ENCODE peak calls at places on chromosomes 13 and 19, in five cellular contexts. V, E, K, I and R are unnamed samples. For H3K9me3, the result is how much of the 10 kb centered on the place peaks cover.

GRCh38 chr13:60583911-60584753 is 187.1 kb downstream of the TDRD3 start:
- DNase-seq in V (no peak), E (peak), K (no peak), I (peak), R (peak)

GRCh38 chr13:44853641-44854040 is 135.6 kb downstream of the NUFIP1 start:
- DNase-seq in V (no peak), E (peak), K (no peak), I (no peak), R (no peak)

GRCh38 chr13:36891752-36892151 is 28.3 kb downstream of the SMAD9 start:
- DNase-seq in V (no peak), E (no peak), K (no peak), I (no peak), R (peak)

GRCh38 chr19:13723206-13723605 is 41.1 kb upstream of the MRI1 start:
- DNase-seq in V (no peak), E (no peak), K (no peak), I (no peak), R (no peak)

GRCh38 chr19:6678690-6679109 is 8.7 kb upstream of the TNFSF14 start:
- DNase-seq in V (no peak), E (no peak), K (no peak), I (no peak), R (no peak)

GRCh38 chr13:30645629-30646028 is 27.9 kb downstream of the USPL1 start:
- DNase-seq in V (no peak), E (no peak), K (no peak), I (no peak), R (no peak)

GRCh38 chr13:113915786-113916329 is 52.0 kb upstream of the GAS6 start:
- DNase-seq in V (no peak), E (no peak), K (no peak), I (peak), R (no peak)

GRCh38 chr13:25288966-25289365 is 1.7 kb upstream of the MTMR6 start:
- DNase-seq in V (no peak), E (no peak), K (no peak), I (no peak), R (no peak)

GRCh38 chr13:98492335-98493034 is 84.4 kb downstream of the STK24 start:
- DNase-seq in V (no peak), E (no peak), K (no peak), I (no peak), R (no peak)

GRCh38 chr19:4495471-4495870 is 22.8 kb downstream of the PLIN4 start:
- DNase-seq in V (no peak), E (no peak), K (no peak), I (no peak), R (no peak)

GRCh38 chr19:46661020-46661731 is at the start of gene DACT3:
- DNase-seq in V (peak), E (peak), K (peak), I (peak), R (peak)

GRCh38 chr19:959935-960502 is 24.1 kb upstream of the WDR18 start:
- DNase-seq in V (no peak), E (no peak), K (no peak), I (no peak), R (no peak)

GRCh38 chr19:56880592-56881190 is 40.2 kb upstream of the PEG3 start:
- DNase-seq in V (no peak), E (no peak), K (no peak), I (no peak), R (no peak)

GRCh38 chr19:47698631-47699359 is 14.4 kb upstream of the EHD2 start:
- DNase-seq in V (no peak), E (no peak), K (no peak), I (no peak), R (no peak)

GRCh38 chr19:38514812-38515633 is 81.5 kb downstream of the RYR1 start:
- DNase-seq in V (peak), E (peak), K (peak), I (peak), R (peak)

GRCh38 chr13:98755116-98755515 is 2.6 kb upstream of the SLC15A1 start:
- DNase-seq in V (no peak), E (no peak), K (no peak), I (no peak), R (no peak)

GRCh38 chr19:17936379-17936778 is 3.6 kb downstream of the CCDC124 start:
- DNase-seq in V (no peak), E (no peak), K (no peak), I (no peak), R (no peak)

GRCh38 chr13:79782541-79783216 is 301.7 kb downstream of the NDFIP2 start:
- DNase-seq in V (peak), E (no peak), K (no peak), I (no peak), R (peak)

GRCh38 chr13:44368599-44369368 is 4.8 kb upstream of the SERP2 start:
- DNase-seq in V (no peak), E (peak), K (no peak), I (no peak), R (no peak)

GRCh38 chr13:53198017-53198416 is 169.4 kb downstream of the OLFM4 start:
- DNase-seq in V (no peak), E (no peak), K (no peak), I (no peak), R (no peak)

GRCh38 chr13:99665716-99666115 is 164.4 kb downstream of the TM9SF2 start:
- DNase-seq in V (no peak), E (no peak), K (no peak), I (no peak), R (no peak)

GRCh38 chr19:40718774-40719391 is 2.0 kb downstream of the ITPKC start:
- DNase-seq in V (peak), E (peak), K (peak), I (peak), R (no peak)

GRCh38 chr13:110944121-110944967 is 29.5 kb upstream of the ANKRD10 start:
- DNase-seq in V (no peak), E (peak), K (no peak), I (no peak), R (peak)

GRCh38 chr19:38904463-38905185 is 4.9 kb downstream of the NFKBIB start:
- DNase-seq in V (no peak), E (no peak), K (no peak), I (no peak), R (no peak)

GRCh38 chr19:29596885-29597525 is 9.1 kb upstream of the POP4 start:
- DNase-seq in V (no peak), E (no peak), K (no peak), I (no peak), R (peak)

GRCh38 chr19:401836-402535 is 7.0 kb downstream of the C2CD4C start:
- DNase-seq in V (no peak), E (no peak), K (no peak), I (no peak), R (no peak)

GRCh38 chr13:42458193-42458592 is 115.8 kb upstream of the TNFSF11 start:
- DNase-seq in V (no peak), E (no peak), K (no peak), I (no peak), R (no peak)

GRCh38 chr19:32594021-32594420 is 13.0 kb downstream of the PDCD5 start:
- DNase-seq in V (no peak), E (no peak), K (no peak), I (no peak), R (no peak)

GRCh38 chr19:10288662-10289166 is 1.0 kb upstream of the ICAM5 start:
- DNase-seq in V (no peak), E (peak), K (no peak), I (no peak), R (no peak)

GRCh38 chr19:45293682-45294081 is 29.0 kb downstream of the CKM start:
- DNase-seq in V (no peak), E (no peak), K (no peak), I (no peak), R (no peak)

GRCh38 chr19:6521718-6522646 is 8.8 kb upstream of the TNFSF9 start:
- DNase-seq in V (no peak), E (peak), K (peak), I (no peak), R (no peak)

GRCh38 chr19:33905473-33905936 is 108.8 kb downstream of the KCTD15 start:
- DNase-seq in V (peak), E (peak), K (no peak), I (no peak), R (no peak)

GRCh38 chr13:75447493-75447892 is 34.5 kb downstream of the TBC1D4 start:
- DNase-seq in V (no peak), E (no peak), K (no peak), I (no peak), R (no peak)

GRCh38 chr13:91618315-91618714 is 219.9 kb downstream of the GPC5 start:
- DNase-seq in V (no peak), E (no peak), K (no peak), I (no peak), R (no peak)

GRCh38 chr13:37070956-37071355 is 11.5 kb upstream of the SUPT20H start:
- DNase-seq in V (no peak), E (no peak), K (no peak), I (no peak), R (no peak)

GRCh38 chr19:5923356-5923755 is 9.3 kb downstream of the CAPS start:
- DNase-seq in V (no peak), E (no peak), K (no peak), I (no peak), R (no peak)

GRCh38 chr19:16268676-16269319 is 55.8 kb upstream of the KLF2 start:
- DNase-seq in V (no peak), E (no peak), K (no peak), I (no peak), R (no peak)

GRCh38 chr19:31436121-31436776 is 87.0 kb upstream of the TSHZ3 start:
- DNase-seq in V (no peak), E (no peak), K (no peak), I (no peak), R (no peak)

GRCh38 chr13:95133498-95133897 is 167.8 kb downstream of the ABCC4 start:
- DNase-seq in V (no peak), E (no peak), K (no peak), I (no peak), R (no peak)
- TF ChIP-seq CTCF in V (no peak), E (no peak), K (no peak), I (no peak), R (no peak)

GRCh38 chr19:12047868-12048267 is 4.9 kb downstream of the ZNF878 start:
- DNase-seq in V (no peak), E (no peak), K (no peak), I (no peak), R (no peak)
- H3K9me3 ChIP-seq in V (under half), E (under half), K (under half), I (under half), R (under half)

GRCh38 chr13:24151864-24152263 is 8.7 kb upstream of the SPATA13 start:
- DNase-seq in V (no peak), E (no peak), K (no peak), I (no peak), R (no peak)
- H3K27ac ChIP-seq in V (no peak), E (no peak), K (no peak), I (no peak), R (no peak)

GRCh38 chr19:42219812-42220750 is at the start of gene ZNF526:
- DNase-seq in V (peak), E (peak), K (peak), I (peak), R (peak)
- TF ChIP-seq CTCF in V (no peak), E (no peak), K (no peak), I (peak), R (no peak)

GRCh38 chr19:27635401-27635800 is 1577.5 kb downstream of the UQCRFS1 start:
- DNase-seq in V (no peak), E (no peak), K (no peak), I (no peak), R (no peak)
- H3K9me3 ChIP-seq in V (under half), E (under half), K (under half), I (under half), R (under half)

GRCh38 chr13:46101488-46102289 is 3.1 kb downstream of the CPB2 start:
- DNase-seq in V (no peak), E (no peak), K (no peak), I (no peak), R (no peak)
- H3K27ac ChIP-seq in V (no peak), E (no peak), K (no peak), I (peak), R (no peak)

DNA sequence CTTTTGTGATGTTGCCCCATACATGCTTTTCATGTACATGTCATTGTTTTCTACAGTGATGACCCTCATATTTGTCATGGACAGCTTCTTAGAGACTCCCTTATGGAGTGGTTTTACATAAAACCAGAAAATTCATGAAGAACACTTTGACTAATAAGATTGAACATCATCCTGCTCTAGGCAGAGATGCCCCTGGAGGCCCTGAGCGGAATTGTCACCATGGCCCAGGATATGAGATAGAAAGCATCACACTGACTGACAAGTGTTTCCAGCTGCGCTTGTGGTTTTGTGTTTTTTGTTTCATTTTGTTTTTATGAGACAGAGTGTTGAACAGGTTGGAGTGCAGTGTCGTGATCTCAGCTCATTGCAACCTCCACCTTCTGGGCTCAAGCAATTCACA is 22.2 kb downstream of the ZNF701 start:
- DNase-seq in V (no peak), E (no peak), K (no peak), I (no peak), R (no peak)
- TF ChIP-seq CTCF in V (no peak), E (no peak), K (no peak), I (no peak), R (no peak)